ENCODE peak calls at places on chromosome 5, in four cellular contexts. L is K562, E is heart left ventricle, N is breast epithelium. Y is an unnamed sample.

GRCh38 chr5:156329197-156329611 is 2.2 kb downstream of the SGCD start:
- DNase-seq in L (no peak), E (peak; percentile 44), N (no peak), Y (no peak)

GRCh38 chr5:106862450-106863193 is 808.1 kb downstream of the EFNA5 start:
- DNase-seq in L (no peak), E (no peak), N (no peak), Y (no peak)

GRCh38 chr5:100421360-100421759 is 113.8 kb upstream of the FAM174A start:
- DNase-seq in L (no peak), E (no peak), N (no peak), Y (no peak)

GRCh38 chr5:64690417-64691151 is at the start of gene SHISAL2B:
- DNase-seq in L (no peak), E (no peak), N (no peak), Y (peak; percentile 39)

GRCh38 chr5:73152411-73153388 is 20.3 kb upstream of the TMEM174 start:
- DNase-seq in L (no peak), E (no peak), N (no peak), Y (no peak)

GRCh38 chr5:93598997-93599371 is 16.0 kb downstream of the NR2F1 start:
- DNase-seq in L (no peak), E (no peak), N (no peak), Y (no peak)

GRCh38 chr5:154519375-154519774 is 41.3 kb upstream of the HAND1 start:
- DNase-seq in L (no peak), E (no peak), N (no peak), Y (peak; percentile 63)

GRCh38 chr5:157864067-157864466 is 5.1 kb upstream of the CLINT1 start:
- DNase-seq in L (no peak), E (no peak), N (no peak), Y (no peak)

GRCh38 chr5:125065114-125065513 is 318.7 kb upstream of the ZNF608 start:
- DNase-seq in L (no peak), E (no peak), N (no peak), Y (no peak)

GRCh38 chr5:61281686-61282085 is 50.4 kb upstream of the ZSWIM6 start:
- DNase-seq in L (peak; percentile 8), E (no peak), N (no peak), Y (no peak)

GRCh38 chr5:67516959-67517358 is 320.4 kb upstream of the CD180 start:
- DNase-seq in L (no peak), E (no peak), N (no peak), Y (no peak)

GRCh38 chr5:5419291-5420210 is 2.9 kb upstream of the ICE1 start:
- DNase-seq in L (peak; percentile 50), E (no peak), N (no peak), Y (no peak)

GRCh38 chr5:3886521-3887461 is 291.2 kb downstream of the IRX1 start:
- DNase-seq in L (no peak), E (no peak), N (no peak), Y (no peak)

GRCh38 chr5:80894083-80894482 is 66.1 kb upstream of the RASGRF2 start:
- DNase-seq in L (no peak), E (no peak), N (no peak), Y (no peak)

GRCh38 chr5:174829511-174829864 is 105.1 kb downstream of the MSX2 start:
- DNase-seq in L (no peak), E (no peak), N (no peak), Y (no peak)

GRCh38 chr5:173527671-173528070 is 88.8 kb downstream of the BOD1 start:
- DNase-seq in L (no peak), E (no peak), N (no peak), Y (no peak)

GRCh38 chr5:73232266-73233041 is 59.5 kb downstream of the TMEM174 start:
- DNase-seq in L (no peak), E (no peak), N (no peak), Y (no peak)

GRCh38 chr5:157506981-157507780 is 47.2 kb downstream of the NIPAL4 start:
- DNase-seq in L (no peak), E (no peak), N (no peak), Y (no peak)

GRCh38 chr5:148972958-148973357 is 89.9 kb downstream of the SH3TC2 start:
- DNase-seq in L (no peak), E (peak; percentile 56), N (no peak), Y (no peak)

GRCh38 chr5:96048763-96049162 is 87.1 kb upstream of the ELL2 start:
- DNase-seq in L (peak; percentile 25), E (no peak), N (no peak), Y (no peak)

GRCh38 chr5:55440188-55440646 is 94.5 kb downstream of the PLPP1 start:
- DNase-seq in L (no peak), E (no peak), N (no peak), Y (no peak)

GRCh38 chr5:154516475-154516874 is 38.4 kb upstream of the HAND1 start:
- DNase-seq in L (no peak), E (no peak), N (no peak), Y (no peak)

GRCh38 chr5:145787001-145787400 is 48.1 kb downstream of the PRELID2 start:
- DNase-seq in L (no peak), E (no peak), N (no peak), Y (no peak)

GRCh38 chr5:33470544-33470943 is 29.8 kb downstream of the TARS1 start:
- DNase-seq in L (no peak), E (no peak), N (no peak), Y (no peak)

GRCh38 chr5:14672508-14673394 is 8.2 kb downstream of the OTULIN start:
- DNase-seq in L (no peak), E (no peak), N (no peak), Y (no peak)

GRCh38 chr5:149054416-149054815 is 8.4 kb downstream of the SH3TC2 start:
- DNase-seq in L (no peak), E (no peak), N (no peak), Y (no peak)

GRCh38 chr5:65721050-65721774 is 697 bp downstream of the SGTB start:
- DNase-seq in L (peak; percentile 16), E (peak; percentile 75), N (no peak), Y (peak; percentile 88)

DNA sequence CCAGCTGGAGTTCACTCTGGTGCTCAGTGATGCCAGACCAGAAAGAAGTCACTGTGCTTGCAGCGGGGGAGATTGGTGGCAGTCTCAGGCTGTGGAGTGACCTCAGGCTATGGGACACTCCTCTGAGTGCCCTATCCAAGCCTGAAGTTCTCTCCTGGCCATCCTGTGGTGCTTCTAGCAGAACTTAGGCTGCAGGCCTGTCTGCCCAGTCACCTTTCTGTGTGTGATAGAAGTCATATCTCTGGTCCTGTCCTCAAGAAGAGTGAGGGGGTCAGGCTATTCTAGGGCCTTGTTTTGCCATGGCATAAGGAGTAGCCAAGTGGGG is 9.3 kb downstream of the PDLIM4 start:
- DNase-seq in L (no peak), E (no peak), N (no peak), Y (no peak)
- H3K27ac ChIP-seq in L (no peak overlapping the region), E (no peak overlapping the region), N (peak overlapping the region; percentile 90), Y (no peak overlapping the region)

DNA sequence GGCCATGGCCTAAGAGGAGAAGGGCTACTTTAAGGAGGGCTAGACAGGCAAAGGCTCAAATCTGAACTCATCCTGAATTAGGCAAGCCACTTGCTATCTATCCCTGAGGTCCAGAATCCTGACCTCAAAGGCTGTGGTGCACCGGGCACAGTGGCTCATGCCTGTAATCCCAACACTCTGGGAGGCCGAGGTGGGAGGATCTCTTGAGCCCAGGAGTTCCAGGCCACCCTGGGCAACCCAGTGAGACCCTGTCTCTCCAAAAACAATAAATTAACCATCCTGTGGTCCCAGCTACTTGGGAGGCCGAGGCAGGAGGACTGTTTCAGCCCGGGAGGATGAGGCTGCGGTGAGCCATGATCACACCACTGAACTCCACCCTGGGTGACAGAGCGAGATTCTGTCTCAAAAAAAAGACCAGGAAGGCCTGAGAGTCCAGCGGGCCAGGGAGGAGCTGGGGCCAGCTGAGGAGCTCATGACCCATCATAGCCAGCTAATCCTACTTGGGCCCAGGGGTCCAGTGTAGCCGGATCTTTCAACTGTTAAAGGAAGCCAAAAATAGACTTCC is 4.0 kb downstream of the NOP16 start:
- DNase-seq in L (no peak), E (no peak), N (no peak), Y (no peak)
- TF ChIP-seq POLR2A in L (no peak), E (no peak), N (no peak), Y (no peak)

GRCh38 chr5:170332058-170332457 is 34.5 kb upstream of the LCP2 start:
- DNase-seq in L (no peak), E (no peak), N (no peak), Y (no peak)

GRCh38 chr5:170336065-170336464 is 38.5 kb upstream of the LCP2 start:
- DNase-seq in L (no peak), E (no peak), N (no peak), Y (no peak)

GRCh38 chr5:170337055-170337454 is 39.5 kb upstream of the LCP2 start:
- DNase-seq in L (no peak), E (no peak), N (no peak), Y (no peak)

GRCh38 chr5:170330568-170331054 is 33.0 kb upstream of the LCP2 start:
- DNase-seq in L (no peak), E (no peak), N (no peak), Y (no peak)

DNA sequence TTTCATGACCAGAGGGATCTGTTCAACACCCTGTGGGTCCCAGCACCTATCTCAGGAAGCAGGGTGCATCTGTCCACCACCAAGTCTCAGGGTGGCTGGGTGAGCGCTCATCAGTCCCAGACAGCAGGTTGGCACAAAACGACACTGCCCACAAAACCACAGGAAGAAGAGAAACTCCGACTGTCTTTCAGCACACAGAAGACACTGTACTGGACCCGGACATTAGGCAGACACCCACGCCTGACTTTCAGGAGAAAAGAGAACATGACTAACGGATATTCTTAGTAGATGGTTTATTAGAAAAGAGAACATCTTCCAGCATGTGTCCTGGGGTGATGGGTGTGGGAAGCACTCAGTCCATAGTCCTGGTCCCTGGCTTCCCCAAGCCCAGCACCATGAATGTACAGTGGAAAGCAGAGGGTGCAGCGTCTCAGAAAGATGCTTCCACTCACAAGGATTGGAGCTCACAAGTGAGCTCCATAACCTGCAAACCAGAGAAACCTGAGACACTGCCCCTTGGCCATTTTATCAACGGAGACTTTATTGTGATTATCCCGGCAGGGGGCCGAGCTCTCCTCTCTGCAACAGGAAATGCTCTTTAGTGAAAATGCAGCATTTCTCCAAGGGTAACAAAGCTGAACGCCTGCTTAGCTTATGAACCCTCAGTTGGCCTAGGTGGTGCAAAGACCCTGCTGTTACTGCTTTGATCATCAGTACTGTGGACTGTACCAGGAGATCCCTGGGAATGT is 35.8 kb upstream of the LCP2 start:
- DNase-seq in L (no peak), E (no peak), N (no peak), Y (no peak)
- H3K27ac ChIP-seq in L (peak overlapping the region; percentile 17), E (no peak overlapping the region), N (peak overlapping the region; percentile 25), Y (peak overlapping the region; percentile 29)

DNA sequence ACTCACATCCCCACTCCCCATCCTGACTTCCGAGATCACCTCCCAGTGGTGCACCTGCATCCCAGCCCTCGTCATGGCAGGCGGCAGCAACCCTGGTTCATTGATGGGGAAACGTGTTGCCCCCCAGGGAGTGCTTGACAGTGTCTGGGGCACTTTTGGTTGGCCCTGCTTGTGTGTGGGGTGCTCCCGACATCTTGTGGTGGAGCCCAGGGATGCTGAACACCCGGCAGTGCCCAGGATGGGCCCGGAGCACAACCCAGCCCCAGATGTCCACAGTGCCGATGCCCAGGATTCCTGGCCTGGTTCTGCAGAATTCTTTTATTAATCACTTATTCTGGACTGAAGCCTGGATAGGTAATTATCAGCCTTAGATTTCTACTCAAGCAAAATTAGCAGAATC is 3.7 kb downstream of the MRPL36 start:
- DNase-seq in L (no peak), E (no peak), N (no peak), Y (peak; percentile 31)
- TF ChIP-seq POLR2A in L (no peak), E (no peak), N (no peak), Y (no peak)

GRCh38 chr5:160486573-160486972 is 64.9 kb downstream of the PTTG1 start:
- DNase-seq in L (no peak), E (no peak), N (no peak), Y (no peak)
- H3K27ac ChIP-seq in L (no peak overlapping the region), E (no peak overlapping the region), N (no peak overlapping the region), Y (no peak overlapping the region)

GRCh38 chr5:2856206-2856605 is 104.7 kb upstream of the IRX2 start:
- DNase-seq in L (no peak), E (no peak), N (no peak), Y (no peak)
- TF ChIP-seq POLR2A in L (no peak), E (no peak), N (no peak), Y (no peak)